ENCODE peak calls at places on chromosomes 4 and X, in four cellular contexts. K is HFF-Myc, G is progenitor cell of endocrine pancreas, E is tibial artery. M is an unnamed sample.

GRCh38 chrX:109472939-109473713 is 8.8 kb downstream of the GUCY2F start:
- DNase-seq in K (no peak), G (peak), E (no peak), M (peak)

GRCh38 chr4:186554890-186555827 is at the start of gene MTNR1A:
- DNase-seq in K (no peak), G (peak), E (no peak), M (peak)

GRCh38 chr4:17096692-17097091 is 198.2 kb upstream of the LDB2 start:
- DNase-seq in K (no peak), G (no peak), E (no peak), M (no peak)

GRCh38 chrX:27878862-27879261 is 71.1 kb downstream of the MAGEB10 start:
- DNase-seq in K (no peak), G (no peak), E (no peak), M (no peak)

GRCh38 chr4:81694514-81694913 is 222.8 kb upstream of the RASGEF1B start:
- DNase-seq in K (no peak), G (no peak), E (no peak), M (no peak)

GRCh38 chr4:70874268-70875156 is 27.7 kb upstream of the MOB1B start:
- DNase-seq in K (no peak), G (no peak), E (no peak), M (no peak)

GRCh38 chrX:15530318-15530717 is 29.7 kb downstream of the BMX start:
- DNase-seq in K (no peak), G (no peak), E (no peak), M (no peak)

GRCh38 chrX:40172169-40172979 is 74.6 kb upstream of the BCOR start:
- DNase-seq in K (no peak), G (no peak), E (peak), M (peak)

GRCh38 chrX:109635151-109635550 is 10.2 kb upstream of the KCNE5 start:
- DNase-seq in K (no peak), G (no peak), E (no peak), M (no peak)

GRCh38 chr4:2261853-2262144 is at the start of gene MXD4:
- DNase-seq in K (no peak), G (no peak), E (no peak), M (no peak)

GRCh38 chr4:128810331-128810870 is 901 bp downstream of the JADE1 start:
- DNase-seq in K (no peak), G (no peak), E (peak), M (peak)

DNA sequence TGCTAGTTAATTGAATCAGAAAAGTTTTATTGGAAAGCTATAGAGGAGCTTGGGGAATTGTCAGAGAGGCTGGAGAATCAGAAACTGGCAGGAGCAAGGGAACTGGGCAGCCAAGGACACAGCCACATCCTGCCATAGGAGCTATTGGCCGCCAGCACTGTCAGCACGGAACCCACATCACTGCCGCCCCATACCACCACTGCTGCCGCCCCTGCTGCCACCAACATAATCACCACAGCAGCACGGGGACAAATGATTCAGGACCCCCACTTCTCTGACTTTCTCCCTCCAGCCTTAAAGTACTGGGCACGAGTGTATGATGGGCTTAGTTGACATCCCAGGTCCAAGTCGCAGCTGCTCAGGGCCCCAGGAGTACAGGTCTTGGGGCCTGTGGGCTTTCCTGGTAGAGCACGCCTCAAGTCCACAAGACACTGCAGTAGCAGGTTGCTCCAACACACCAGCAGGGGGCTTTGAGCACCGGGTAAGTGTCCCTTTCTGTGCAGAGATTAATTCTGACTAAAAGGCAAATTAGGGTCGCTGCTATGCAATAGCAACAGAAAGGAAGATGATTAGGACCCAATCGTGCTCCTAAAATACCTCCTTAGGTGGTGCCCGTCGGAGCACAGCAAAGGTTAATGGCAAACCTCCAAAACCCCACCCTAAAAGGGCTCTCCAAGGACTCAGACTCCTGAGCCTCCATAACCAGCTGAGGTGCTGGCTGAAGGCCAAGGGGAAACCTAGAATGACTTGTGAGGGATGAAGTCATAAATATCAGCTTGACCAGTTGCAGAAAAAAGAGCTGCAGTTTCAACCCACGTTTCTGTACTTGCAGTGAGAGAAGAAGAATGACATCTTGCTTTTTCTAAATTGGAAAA is 6.8 kb downstream of the PJA1 start:
- DNase-seq in K (no peak), G (no peak), E (peak), M (peak)
- TF ChIP-seq CTCF in K (peak), G (peak), E (peak), M (peak)

DNA sequence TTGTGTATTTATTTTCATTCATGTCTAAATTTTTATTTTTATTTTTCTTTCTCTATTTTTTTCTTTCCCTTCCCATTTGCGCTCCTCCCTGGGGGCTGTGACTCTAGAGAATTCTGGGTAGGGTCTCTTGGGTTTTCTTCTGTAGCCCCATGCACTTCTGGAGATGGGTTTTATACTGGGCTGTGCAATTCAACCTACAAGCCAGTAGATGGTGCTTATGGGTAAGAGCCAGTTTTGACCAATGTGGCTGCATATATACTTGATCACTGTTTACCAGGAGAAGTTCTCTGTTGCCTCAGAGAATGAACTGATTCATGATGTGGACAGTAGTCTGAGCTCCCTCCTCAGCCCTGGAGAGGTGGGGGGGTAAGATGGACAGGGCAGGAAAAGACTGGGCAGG is 614.6 kb downstream of the PCDH19 start:
- DNase-seq in K (no peak), G (no peak), E (no peak), M (no peak)
- TF ChIP-seq CTCF in K (no peak), G (no peak), E (no peak), M (no peak)

GRCh38 chr4:7924570-7924969 is 15.1 kb downstream of the AFAP1 start:
- DNase-seq in K (no peak), G (no peak), E (no peak), M (no peak)

GRCh38 chr4:7929530-7929951 is 10.1 kb downstream of the AFAP1 start:
- DNase-seq in K (no peak), G (no peak), E (no peak), M (no peak)

GRCh38 chr4:7926822-7927221 is 12.8 kb downstream of the AFAP1 start:
- DNase-seq in K (no peak), G (no peak), E (no peak), M (no peak)

GRCh38 chr4:7932333-7932732 is 7.3 kb downstream of the AFAP1 start:
- DNase-seq in K (no peak), G (no peak), E (no peak), M (no peak)

DNA sequence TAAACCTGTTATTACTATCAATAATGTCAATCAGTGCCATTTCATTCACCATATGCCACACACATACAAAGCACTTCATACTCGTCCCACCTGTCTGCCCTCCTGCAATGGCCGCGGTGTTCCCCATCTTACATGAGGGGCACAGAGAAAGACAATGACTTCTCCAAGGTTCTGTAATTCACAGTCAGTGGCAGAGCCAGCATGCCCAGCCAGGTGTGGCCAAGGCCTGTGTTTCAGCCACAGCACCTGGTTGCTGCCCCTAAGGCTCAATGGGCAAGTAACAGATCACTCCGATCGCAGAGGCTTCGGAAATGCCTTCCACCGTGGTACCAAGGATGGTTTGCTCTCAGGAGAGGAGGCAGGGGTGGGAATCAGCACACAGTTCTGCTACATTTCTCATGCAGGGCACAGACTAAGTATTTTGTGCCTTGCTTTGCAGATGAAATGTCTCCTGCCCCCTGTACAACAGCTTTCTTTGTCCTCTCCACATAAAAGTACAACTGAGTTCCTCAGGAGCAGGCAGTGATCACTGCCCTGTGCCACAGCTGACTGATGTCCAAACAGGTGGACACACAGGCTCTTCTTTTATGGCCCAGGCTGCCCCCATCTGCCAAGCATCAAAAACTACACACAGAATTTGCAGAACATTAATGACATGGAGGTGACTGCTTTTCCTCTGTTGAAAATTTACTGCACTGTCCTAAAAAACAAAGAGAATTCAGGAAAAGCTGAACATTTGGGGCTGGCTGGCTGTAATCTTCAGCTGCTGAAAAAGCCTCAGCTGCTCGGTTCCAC is 10.8 kb downstream of the AFAP1 start:
- DNase-seq in K (no peak), G (no peak), E (no peak), M (no peak)
- TF ChIP-seq CTCF in K (peak), G (peak), E (no peak), M (no peak)

GRCh38 chrX:134600714-134601113 is 57.6 kb downstream of the PLAC1 start:
- DNase-seq in K (no peak), G (no peak), E (no peak), M (no peak)

GRCh38 chrX:134602410-134602809 is 55.9 kb downstream of the PLAC1 start:
- DNase-seq in K (no peak), G (no peak), E (no peak), M (no peak)

GRCh38 chrX:134604701-134605271 is 53.5 kb downstream of the PLAC1 start:
- DNase-seq in K (no peak), G (no peak), E (no peak), M (no peak)

GRCh38 chrX:134601240-134601639 is 57.0 kb downstream of the PLAC1 start:
- DNase-seq in K (no peak), G (no peak), E (no peak), M (no peak)

GRCh38 chrX:134603806-134604700 is 54.2 kb downstream of the PLAC1 start:
- DNase-seq in K (peak), G (no peak), E (no peak), M (no peak)
- TF ChIP-seq CTCF in K (peak), G (no peak), E (no peak), M (no peak)

GRCh38 chr4:176885224-176885623 is 92.5 kb upstream of the VEGFC start:
- DNase-seq in K (no peak), G (no peak), E (no peak), M (no peak)

GRCh38 chr4:176889776-176890175 is 97.1 kb upstream of the VEGFC start:
- DNase-seq in K (no peak), G (no peak), E (no peak), M (no peak)

GRCh38 chr4:176883681-176884418 is 91.1 kb upstream of the VEGFC start:
- DNase-seq in K (peak), G (no peak), E (no peak), M (no peak)

GRCh38 chr4:176883108-176883550 is 90.4 kb upstream of the VEGFC start:
- DNase-seq in K (no peak), G (no peak), E (no peak), M (no peak)

GRCh38 chr4:176886135-176886534 is 93.4 kb upstream of the VEGFC start:
- DNase-seq in K (no peak), G (no peak), E (no peak), M (no peak)
- TF ChIP-seq CTCF in K (no peak), G (no peak), E (no peak), M (no peak)

M was measured in endothelial cell.